ENCODE peak calls at places on chromosome 10, in nine cellular contexts. K is breast epithelium, W is gastrocnemius medialis, Y is adrenal gland, X is body of pancreas, P is A549, F is HCT116, H is prostate gland, U is tibial nerve. B is an unnamed sample.

GRCh38 chr10:108629843-108630242 is 1293.5 kb downstream of the XPNPEP1 start:
- DNase-seq in K (no peak), W (no peak), Y (no peak), X (no peak), P (no peak), F (no peak), H (no peak), U (no peak), B (no peak)

GRCh38 chr10:46325021-46325420 is 38.2 kb downstream of the ANTXRL start:
- DNase-seq in K (no peak), W (no peak), Y (no peak), X (no peak), P (no peak), F (no peak), H (no peak), U (no peak), B (no peak)

GRCh38 chr10:103759100-103759781 is 96.1 kb downstream of the SH3PXD2A start:
- DNase-seq in K (no peak), W (peak; percentile 89), Y (peak; percentile 49), X (no peak), P (peak; percentile 55), F (no peak), H (no peak), U (no peak), B (no peak)

GRCh38 chr10:114208351-114208750 is 29.2 kb downstream of the TDRD1 start:
- DNase-seq in K (no peak), W (no peak), Y (no peak), X (no peak), P (no peak), F (no peak), H (no peak), U (no peak), B (no peak)

GRCh38 chr10:25614652-25615051 is 319.4 kb upstream of the MYO3A start:
- DNase-seq in K (no peak), W (no peak), Y (no peak), X (no peak), P (no peak), F (no peak), H (no peak), U (no peak), B (no peak)

GRCh38 chr10:25082276-25083204 is 66.1 kb downstream of the THNSL1 start:
- DNase-seq in K (no peak), W (no peak), Y (no peak), X (no peak), P (no peak), F (no peak), H (no peak), U (no peak), B (no peak)

GRCh38 chr10:52031771-52032170 is 282.3 kb upstream of the DKK1 start:
- DNase-seq in K (no peak), W (no peak), Y (no peak), X (no peak), P (no peak), F (no peak), H (no peak), U (no peak), B (no peak)

GRCh38 chr10:70805619-70806215 is 10.0 kb upstream of the SGPL1 start:
- DNase-seq in K (no peak), W (no peak), Y (no peak), X (no peak), P (no peak), F (no peak), H (no peak), U (no peak), B (no peak)

GRCh38 chr10:132097609-132098377 is 32.0 kb downstream of the JAKMIP3 start:
- DNase-seq in K (no peak), W (no peak), Y (no peak), X (no peak), P (no peak), F (no peak), H (no peak), U (no peak), B (no peak)

GRCh38 chr10:65571011-65571570 is 1354.7 kb upstream of the LRRTM3 start:
- DNase-seq in K (no peak), W (no peak), Y (no peak), X (no peak), P (peak; percentile 6), F (peak; percentile 35), H (no peak), U (no peak), B (peak; percentile 16)

GRCh38 chr10:104479906-104480579 is 126.4 kb downstream of the CFAP58 start:
- DNase-seq in K (no peak), W (no peak), Y (no peak), X (no peak), P (no peak), F (no peak), H (no peak), U (no peak), B (no peak)

GRCh38 chr10:101624526-101625102 is 36.5 kb downstream of the DPCD start:
- DNase-seq in K (no peak), W (no peak), Y (no peak), X (no peak), P (no peak), F (no peak), H (no peak), U (no peak), B (no peak)

GRCh38 chr10:114175667-114176066 is 1.7 kb upstream of the CCDC186 start:
- DNase-seq in K (no peak), W (no peak), Y (no peak), X (no peak), P (no peak), F (no peak), H (no peak), U (no peak), B (peak; percentile 8)

GRCh38 chr10:97426776-97427570 is 982 bp downstream of the PGAM1 start:
- DNase-seq in K (no peak), W (no peak), Y (no peak), X (peak; percentile 39), P (no peak), F (no peak), H (no peak), U (no peak), B (peak; percentile 39)

DNA sequence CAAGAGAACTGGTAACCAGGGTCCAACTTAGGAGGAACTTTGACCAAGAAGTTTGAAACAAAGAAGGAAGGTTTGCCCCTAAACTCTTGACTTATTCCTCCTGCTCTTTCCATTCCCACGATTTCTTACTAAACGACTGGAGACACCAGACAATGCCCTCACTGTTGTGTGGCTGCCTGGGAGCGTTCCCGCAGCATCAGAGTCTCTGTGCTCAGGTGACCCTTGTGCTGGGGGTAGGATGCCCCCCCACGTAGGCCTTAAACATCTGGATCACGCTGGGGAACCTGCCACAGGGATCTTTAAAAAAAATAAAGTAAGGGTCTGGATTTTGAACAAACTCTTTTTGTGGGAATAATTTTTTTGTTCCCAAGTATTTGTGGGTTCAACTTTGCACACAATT is 30.1 kb upstream of the CTBP2 start:
- DNase-seq in K (no peak), W (no peak), Y (no peak), X (no peak), P (no peak), F (no peak), H (no peak), U (no peak), B (no peak)
- TF ChIP-seq POLR2A in K (no peak), W (no peak), Y (no peak), X (no peak), P (no peak), F (no peak), H (no peak), U (no peak), B (no peak)

DNA sequence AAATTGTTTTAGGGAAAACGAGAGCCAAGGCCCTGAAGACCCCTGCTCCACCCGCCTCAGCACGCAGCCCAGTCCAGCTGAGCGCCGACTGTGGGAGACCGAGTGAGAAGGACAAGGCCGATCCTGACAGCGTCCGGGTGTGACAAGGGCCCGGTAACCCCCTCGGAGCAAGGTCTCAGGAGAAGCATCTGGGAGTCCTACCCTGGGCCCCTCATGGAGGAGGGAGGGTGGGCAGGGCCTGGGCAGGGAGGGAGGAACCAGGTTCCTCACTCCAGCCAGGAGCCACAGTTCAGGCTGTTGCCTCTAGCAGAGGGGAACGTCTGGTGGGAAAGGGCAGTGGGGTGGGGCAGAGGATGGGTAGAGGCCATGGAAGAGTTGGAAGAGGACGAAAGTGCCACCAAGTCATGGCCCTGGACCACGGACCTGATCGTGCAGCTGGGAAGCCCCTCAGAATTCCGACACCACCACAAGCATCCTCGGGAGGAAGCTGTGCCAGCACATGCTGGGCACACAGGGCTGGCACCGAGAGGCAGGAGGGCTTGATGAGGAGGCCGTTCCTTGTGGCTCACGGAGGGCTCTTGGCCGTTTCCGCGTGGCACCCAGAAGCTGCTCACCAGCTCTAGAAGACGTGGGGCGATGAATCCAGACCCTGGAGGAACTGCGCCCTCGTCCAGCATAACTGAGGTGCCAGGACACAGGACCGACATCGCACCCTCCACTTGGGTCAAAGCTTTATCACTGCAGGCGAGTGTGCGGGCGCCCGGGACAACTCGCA is 2.2 kb upstream of the KNDC1 start:
- DNase-seq in K (peak; percentile 45), W (no peak), Y (no peak), X (no peak), P (no peak), F (no peak), H (no peak), U (no peak), B (no peak)
- TF ChIP-seq POLR2A in K (no peak), W (no peak), Y (no peak), X (no peak), P (no peak), F (no peak), H (no peak), U (no peak), B (no peak)

DNA sequence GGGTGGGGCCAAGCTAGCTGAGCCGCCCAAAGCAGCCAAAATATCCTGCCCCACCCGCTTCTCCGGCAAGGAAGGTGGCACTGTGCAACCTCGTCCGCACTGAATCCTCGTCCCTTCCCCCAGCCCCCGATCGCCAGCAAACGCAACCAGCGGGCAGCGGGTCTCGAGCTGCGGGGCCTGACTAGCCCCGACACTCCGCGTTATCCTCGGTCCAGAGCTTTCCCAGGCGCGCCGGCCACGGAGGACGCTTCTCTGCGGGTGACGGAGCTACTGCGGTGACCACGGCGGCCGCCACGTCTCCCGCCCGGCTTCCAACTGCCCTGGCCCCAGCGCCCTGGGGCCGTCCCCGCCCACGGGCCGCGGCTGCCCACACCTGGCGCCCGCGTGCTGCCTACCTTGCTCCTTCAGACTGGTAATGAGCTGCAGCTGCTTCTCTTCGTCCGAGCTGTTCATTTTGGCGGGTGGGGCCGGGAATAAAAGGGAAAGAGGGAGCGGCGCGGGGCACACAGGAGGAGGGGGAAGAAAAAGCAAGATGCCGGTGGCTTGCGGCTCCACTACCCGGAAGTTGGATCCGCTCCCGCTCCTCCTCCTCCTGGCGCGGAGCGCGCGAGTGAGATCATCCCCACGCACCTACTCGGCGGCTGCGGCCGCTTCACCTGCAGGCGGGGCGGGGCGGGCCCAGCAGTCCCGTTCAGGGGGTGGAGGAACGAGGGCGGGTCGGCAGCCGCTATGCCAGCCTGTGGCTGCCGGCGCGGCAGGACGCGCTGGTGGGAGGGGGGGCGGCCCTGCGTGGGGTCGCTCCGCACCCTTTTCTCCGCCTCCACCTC is at the start of gene SHTN1:
- DNase-seq in K (peak; percentile 87), W (peak; percentile 29), Y (peak; percentile 83), X (peak; percentile 97), P (peak; percentile 75), F (peak; percentile 84), H (peak; percentile 87), U (peak; percentile 16), B (peak; percentile 44)
- TF ChIP-seq POLR2A in K (no peak), W (no peak), Y (peak; percentile 66), X (peak; percentile 96), P (peak; percentile 48), F (peak; percentile 56), H (peak; percentile 24), U (no peak), B (no peak)

DNA sequence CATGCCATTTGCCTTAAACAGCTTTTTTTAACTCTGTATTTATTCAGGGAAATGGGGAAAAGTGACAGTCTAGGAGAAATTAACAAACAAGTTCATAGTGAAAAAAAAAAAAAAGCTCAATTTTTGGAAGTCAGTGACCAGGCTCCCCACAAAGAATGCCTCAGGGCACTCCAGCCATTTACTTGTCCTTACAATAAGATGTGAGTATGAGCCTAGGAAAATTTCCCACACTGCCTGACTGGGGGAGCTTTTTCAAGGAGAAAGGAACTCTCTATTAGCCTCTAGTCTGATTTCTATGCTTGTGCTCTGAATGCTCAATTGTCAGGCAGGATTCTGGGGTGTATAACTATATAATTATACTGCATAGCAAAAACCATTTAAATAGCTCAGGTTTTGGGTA is 74.9 kb upstream of the NRBF2 start:
- DNase-seq in K (no peak), W (no peak), Y (no peak), X (no peak), P (no peak), F (no peak), H (no peak), U (no peak), B (no peak)
- TF ChIP-seq POLR2A in K (no peak), W (no peak), Y (no peak), X (no peak), P (no peak), F (no peak), H (no peak), U (no peak), B (no peak)